ENCODE peak calls at places on chromosomes 4 and X, in four cellular contexts. X is CD4-positive, CD25-positive, alpha-beta regulatory T cell; B is upper lobe of right lung; I is breast epithelium. C is an unnamed sample. For H3K27me3 and H3K4me1, the result is how much of the 10 kb centered on the place peaks cover.

GRCh38 chrX:11867610-11868345 is 109.7 kb downstream of the MSL3 start:
- DNase-seq in B (no peak), X (no peak), I (no peak), C (no peak)

GRCh38 chr4:8110071-8110986 is 48.3 kb downstream of the ABLIM2 start:
- DNase-seq in I (no peak), X (no peak), B (no peak), C (no peak)

GRCh38 chrX:17214962-17215361 is 160.0 kb upstream of the NHS start:
- DNase-seq in B (no peak), X (no peak), I (no peak), C (no peak)

GRCh38 chrX:49884290-49884862 is 5.1 kb downstream of the USP27X start:
- DNase-seq in X (peak), B (peak), I (peak), C (no peak)

GRCh38 chr4:71713611-71714203 is 70.2 kb downstream of the GC start:
- DNase-seq in B (no peak), I (no peak), X (peak), C (no peak)

GRCh38 chr4:22607382-22607781 is 85.4 kb upstream of the GBA3 start:
- DNase-seq in B (no peak), I (no peak), X (no peak), C (no peak)

GRCh38 chr4:26491449-26492170 is 1.3 kb upstream of the CCKAR start:
- DNase-seq in B (no peak), X (no peak), I (no peak), C (no peak)

GRCh38 chrX:17488036-17488435 is 113.0 kb downstream of the NHS start:
- DNase-seq in X (no peak), B (no peak), I (no peak), C (no peak)

GRCh38 chr4:68985442-68985841 is 33.8 kb upstream of the UGT2A3 start:
- DNase-seq in I (no peak), B (no peak), X (no peak), C (no peak)

GRCh38 chr4:186729856-186730255 is 6.2 kb upstream of the FAT1 start:
- DNase-seq in I (no peak), X (no peak), B (no peak), C (no peak)

GRCh38 chrX:53357799-53358530 is 64.5 kb downstream of the SMC1A start:
- DNase-seq in X (no peak), I (no peak), B (no peak), C (no peak)

GRCh38 chr4:79042079-79042674 is 102.9 kb upstream of the PAQR3 start:
- DNase-seq in I (no peak), B (no peak), X (no peak), C (no peak)

DNA sequence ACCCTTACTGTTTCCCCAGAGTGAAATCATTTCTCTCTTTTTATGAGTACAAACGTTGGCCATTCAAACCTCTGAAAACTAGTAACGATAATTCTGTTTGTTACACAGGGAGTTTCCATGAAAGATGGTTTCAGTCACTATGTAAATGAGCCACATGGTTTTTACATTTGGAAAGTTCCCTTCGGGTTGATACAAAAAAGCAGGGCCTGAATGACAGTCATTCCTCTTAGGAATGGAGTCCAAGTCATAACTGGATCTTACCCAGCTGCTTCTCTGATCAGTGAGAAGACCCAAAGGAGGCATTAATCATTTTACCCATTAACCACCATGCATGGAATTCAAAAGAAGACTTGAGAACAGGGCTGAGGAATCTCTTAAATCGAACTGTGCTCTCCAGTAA is 3.4 kb downstream of the SOWAHB start:
- DNase-seq in I (no peak), B (no peak), X (no peak), C (no peak)
- H3K27me3 ChIP-seq in I (under half), B (under half), X (under half), C (under half)

GRCh38 chr4:181672751-181673150 is 570.5 kb upstream of the TENM3 start:
- DNase-seq in X (no peak), B (no peak), I (no peak), C (no peak)
- H3K4me1 ChIP-seq in X (under half), B (under half), I (under half), C (under half)

GRCh38 chr4:83197555-83198235 is 83.2 kb upstream of the PLAC8 start:
- DNase-seq in B (no peak), X (no peak), I (no peak), C (no peak)
- H3K4me3 ChIP-seq in B (no peak), X (no peak), I (no peak), C (no peak)

DNA sequence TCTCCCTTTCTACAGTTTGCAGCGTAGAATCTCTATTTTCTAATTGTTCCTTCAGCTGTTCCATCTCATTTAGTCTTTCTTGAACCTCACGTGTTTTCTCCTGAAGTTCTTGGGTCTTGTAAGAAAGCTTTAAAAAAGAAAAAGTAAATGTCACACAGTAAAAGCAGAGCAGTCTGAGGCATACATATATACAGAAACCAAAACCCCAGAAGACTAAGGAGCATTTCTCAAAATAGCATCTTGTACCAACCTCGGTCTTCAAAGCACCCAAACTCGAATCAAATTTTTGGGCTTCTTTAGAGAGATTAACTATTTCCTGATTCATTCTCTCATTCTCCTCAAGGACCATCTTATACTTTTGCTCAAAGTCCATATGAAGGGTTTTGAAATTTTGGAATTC is 39.4 kb downstream of the CENPE start:
- DNase-seq in X (no peak), I (no peak), B (no peak), C (no peak)
- H3K27me3 ChIP-seq in X (under half), I (under half), B (under half), C (under half)

C was measured in vagina.